ENCODE peak calls at places on chromosomes 4 and X, in five cellular contexts. Q is naive B cell; K is naive thymus-derived CD4-positive, alpha-beta T cell; L is retinal pigment epithelial cell; O is PC-3. X is an unnamed sample.

GRCh38 chrX:11750051-11750450 is 8.0 kb upstream of the MSL3 start:
- DNase-seq in L (no peak), O (peak), Q (no peak), K (no peak), X (no peak)

GRCh38 chrX:54090880-54091279 is 46.6 kb upstream of the PHF8 start:
- DNase-seq in Q (no peak), K (no peak), L (no peak), O (no peak), X (no peak)

GRCh38 chr4:89284828-89285227 is 22.8 kb downstream of the GPRIN3 start:
- DNase-seq in K (no peak), L (no peak), O (no peak), Q (no peak), X (no peak)

GRCh38 chr4:15753786-15754185 is 24.3 kb upstream of the CD38 start:
- DNase-seq in Q (no peak), K (no peak), L (no peak), O (peak), X (no peak)

GRCh38 chr4:61461956-61462355 is 261.8 kb downstream of the ADGRL3 start:
- DNase-seq in O (no peak), L (no peak), Q (no peak), K (no peak), X (no peak)

GRCh38 chrX:153820601-153821000 is 9.7 kb downstream of the PDZD4 start:
- DNase-seq in Q (no peak), O (no peak), K (no peak), L (no peak), X (no peak)

GRCh38 chr4:33628296-33628695 is 2616.0 kb downstream of the ARAP2 start:
- DNase-seq in O (no peak), Q (no peak), K (no peak), L (no peak), X (no peak)

GRCh38 chrX:317424-318067 is 1.1 kb downstream of the GTPBP6 start:
- DNase-seq in K (no peak), O (no peak), L (no peak), Q (no peak), X (peak)

GRCh38 chr4:41933997-41934812 is 1.0 kb upstream of the TMEM33 start:
- DNase-seq in L (no peak), K (no peak), O (no peak), Q (no peak), X (peak)

GRCh38 chr4:121041307-121042090 is 30.8 kb downstream of the NDNF start:
- DNase-seq in O (peak), L (no peak), Q (no peak), K (peak), X (no peak)

GRCh38 chrX:38664285-38664684 is 102.9 kb downstream of the TSPAN7 start:
- DNase-seq in L (no peak), Q (no peak), O (peak), K (no peak), X (peak)

GRCh38 chr4:166169111-166169510 is 296.1 kb downstream of the TLL1 start:
- DNase-seq in L (no peak), K (no peak), O (peak), Q (no peak), X (peak)

GRCh38 chr4:39559641-39560040 is 32.4 kb upstream of the UGDH start:
- DNase-seq in K (no peak), L (no peak), Q (no peak), O (no peak), X (no peak)

GRCh38 chr4:69760455-69760854 is at the start of gene SULT1B1:
- DNase-seq in K (peak), L (peak), O (no peak), Q (no peak), X (no peak)

GRCh38 chr4:168631241-168632151 is 134.6 kb downstream of the PALLD start:
- DNase-seq in Q (no peak), K (no peak), L (no peak), O (peak), X (no peak)

GRCh38 chr4:145179201-145179860 is 1.1 kb downstream of the OTUD4 start:
- DNase-seq in L (no peak), K (peak), O (peak), Q (peak), X (peak)

GRCh38 chr4:5942947-5943346 is 50.1 kb upstream of the CRMP1 start:
- DNase-seq in L (no peak), K (no peak), O (no peak), Q (no peak), X (no peak)

GRCh38 chr4:185256444-185256843 is 47.0 kb downstream of the SNX25 start:
- DNase-seq in L (no peak), K (no peak), O (peak), Q (no peak), X (peak)

GRCh38 chr4:158195297-158195696 is 15.0 kb upstream of the TMEM144 start:
- DNase-seq in O (no peak), K (no peak), Q (no peak), L (no peak), X (no peak)

GRCh38 chr4:138706206-138706605 is 309.4 kb upstream of the NOCT start:
- DNase-seq in Q (no peak), L (no peak), K (no peak), O (no peak), X (no peak)

GRCh38 chrX:115690554-115691216 is 129.7 kb downstream of the PLS3 start:
- DNase-seq in K (peak), Q (peak), O (peak), L (peak), X (peak)

GRCh38 chrX:10233173-10233572 is 76.4 kb downstream of the CLCN4 start:
- DNase-seq in L (no peak), K (no peak), Q (no peak), O (no peak), X (no peak)

GRCh38 chr4:88690355-88690754 is 7.3 kb downstream of the NAP1L5 start:
- DNase-seq in K (no peak), Q (no peak), O (peak), L (no peak), X (peak)

GRCh38 chr4:118033148-118034060 is 882 bp upstream of the NDST3 start:
- DNase-seq in O (peak), Q (no peak), L (no peak), K (no peak), X (no peak)

GRCh38 chrX:63363788-63364187 is 12.7 kb upstream of the SPIN4 start:
- DNase-seq in L (no peak), O (peak), K (no peak), Q (no peak), X (no peak)

GRCh38 chr4:87224036-87224923 is 3.9 kb upstream of the KLHL8 start:
- DNase-seq in Q (no peak), O (no peak), K (no peak), L (peak), X (no peak)

GRCh38 chrX:140393507-140393906 is 111.4 kb downstream of the SOX3 start:
- DNase-seq in Q (no peak), O (no peak), K (no peak), L (no peak), X (no peak)

GRCh38 chrX:78658851-78659744 is at the start of gene RTL3:
- DNase-seq in K (no peak), L (no peak), O (peak), Q (no peak), X (no peak)

GRCh38 chr4:94523033-94523590 is 71.4 kb downstream of the PDLIM5 start:
- DNase-seq in Q (no peak), O (no peak), K (no peak), L (no peak), X (no peak)

GRCh38 chr4:131091896-131092295 is 1995.9 kb downstream of the C4orf33 start:
- DNase-seq in Q (no peak), K (no peak), O (peak), L (peak), X (peak)

GRCh38 chr4:113555868-113556267 is 205.7 kb downstream of the CAMK2D start:
- DNase-seq in L (no peak), K (no peak), Q (no peak), O (no peak), X (no peak)

GRCh38 chrX:69232945-69233344 is 67.7 kb upstream of the PJA1 start:
- DNase-seq in Q (no peak), K (no peak), O (no peak), L (peak), X (no peak)

GRCh38 chrX:97126020-97126419 is 242.3 kb downstream of the RPA4 start:
- DNase-seq in L (peak), O (peak), Q (no peak), K (no peak), X (no peak)

GRCh38 chrX:154002215-154002719 is 17.4 kb downstream of the IRAK1 start:
- DNase-seq in L (no peak), O (peak), K (no peak), Q (no peak), X (no peak)